ENCODE peak calls at places on chromosomes 4 and X, in four cellular contexts. N is prostate gland, W is stomach, K is breast epithelium. L is an unnamed sample.

GRCh38 chr4:34664051-34664450 is 1580.3 kb downstream of the ARAP2 start:
- DNase-seq in K (no peak), N (no peak), W (no peak), L (no peak)

GRCh38 chrX:48890296-48890925 is 7.2 kb downstream of the TIMM17B start:
- DNase-seq in K (no peak), W (no peak), N (no peak), L (no peak)

GRCh38 chrX:45697591-45697990 is 496.9 kb upstream of the DIPK2B start:
- DNase-seq in K (no peak), W (no peak), N (no peak), L (no peak)

GRCh38 chrX:76555816-76556215 is 128.3 kb downstream of the MAGEE1 start:
- DNase-seq in K (no peak), N (no peak), W (no peak), L (no peak)

GRCh38 chr4:41081847-41082246 is 132.5 kb downstream of the APBB2 start:
- DNase-seq in K (no peak), W (no peak), N (no peak), L (no peak)

GRCh38 chr4:148311493-148311892 is 130.7 kb downstream of the NR3C2 start:
- DNase-seq in K (no peak), W (no peak), N (no peak), L (no peak)

GRCh38 chr4:72031868-72032619 is at the start of gene NPFFR2:
- DNase-seq in W (no peak), N (no peak), K (no peak), L (no peak)

GRCh38 chrX:698246-698645 is 67.7 kb downstream of the SHOX start:
- DNase-seq in K (no peak), W (no peak), N (no peak), L (no peak)

GRCh38 chrX:30713061-30713525 is 59.9 kb downstream of the GK start:
- DNase-seq in N (peak; percentile 41), W (peak; percentile 46), K (no peak), L (no peak)

GRCh38 chr4:28462766-28463165 is 1602.1 kb downstream of the STIM2 start:
- DNase-seq in N (no peak), W (no peak), K (no peak), L (no peak)

GRCh38 chr4:143076723-143077122 is 108.0 kb upstream of the USP38 start:
- DNase-seq in K (no peak), N (no peak), W (no peak), L (no peak)

GRCh38 chr4:99300934-99301333 is 10.1 kb upstream of the ADH1A start:
- DNase-seq in N (peak; percentile 91), K (peak; percentile 66), W (peak; percentile 68), L (peak; percentile 98)

GRCh38 chr4:173413043-173413442 is 14.1 kb upstream of the SCRG1 start:
- DNase-seq in K (no peak), W (no peak), N (no peak), L (no peak)

GRCh38 chrX:18994713-18995112 is 10.8 kb upstream of the PHKA2 start:
- DNase-seq in N (no peak), K (no peak), W (no peak), L (no peak)

GRCh38 chr4:99762728-99763127 is 53.9 kb upstream of the DAPP1 start:
- DNase-seq in K (no peak), N (no peak), W (no peak), L (no peak)

GRCh38 chr4:184417802-184418511 is 56.4 kb downstream of the IRF2 start:
- DNase-seq in W (no peak), N (peak; percentile 88), K (no peak), L (no peak)

GRCh38 chr4:149706942-149707341 is 108.7 kb downstream of the IQCM start:
- DNase-seq in K (no peak), N (no peak), W (no peak), L (no peak)

GRCh38 chrX:41923925-41924693 is 755 bp upstream of the CASK start:
- DNase-seq in K (no peak), N (peak; percentile 19), W (peak; percentile 49), L (no peak)

GRCh38 chrX:25206761-25207160 is 191.0 kb upstream of the ARX start:
- DNase-seq in W (no peak), K (no peak), N (no peak), L (no peak)

GRCh38 chrX:36856849-36857248 is 151.3 kb upstream of the FAM47C start:
- DNase-seq in K (no peak), N (no peak), W (no peak), L (no peak)

GRCh38 chr4:963276-964225 is 9.8 kb downstream of the DGKQ start:
- DNase-seq in K (no peak), W (no peak), N (no peak), L (no peak)
- TF ChIP-seq POLR2AphosphoS5 in K (no peak), W (no peak), N (no peak), L (no peak)

DNA sequence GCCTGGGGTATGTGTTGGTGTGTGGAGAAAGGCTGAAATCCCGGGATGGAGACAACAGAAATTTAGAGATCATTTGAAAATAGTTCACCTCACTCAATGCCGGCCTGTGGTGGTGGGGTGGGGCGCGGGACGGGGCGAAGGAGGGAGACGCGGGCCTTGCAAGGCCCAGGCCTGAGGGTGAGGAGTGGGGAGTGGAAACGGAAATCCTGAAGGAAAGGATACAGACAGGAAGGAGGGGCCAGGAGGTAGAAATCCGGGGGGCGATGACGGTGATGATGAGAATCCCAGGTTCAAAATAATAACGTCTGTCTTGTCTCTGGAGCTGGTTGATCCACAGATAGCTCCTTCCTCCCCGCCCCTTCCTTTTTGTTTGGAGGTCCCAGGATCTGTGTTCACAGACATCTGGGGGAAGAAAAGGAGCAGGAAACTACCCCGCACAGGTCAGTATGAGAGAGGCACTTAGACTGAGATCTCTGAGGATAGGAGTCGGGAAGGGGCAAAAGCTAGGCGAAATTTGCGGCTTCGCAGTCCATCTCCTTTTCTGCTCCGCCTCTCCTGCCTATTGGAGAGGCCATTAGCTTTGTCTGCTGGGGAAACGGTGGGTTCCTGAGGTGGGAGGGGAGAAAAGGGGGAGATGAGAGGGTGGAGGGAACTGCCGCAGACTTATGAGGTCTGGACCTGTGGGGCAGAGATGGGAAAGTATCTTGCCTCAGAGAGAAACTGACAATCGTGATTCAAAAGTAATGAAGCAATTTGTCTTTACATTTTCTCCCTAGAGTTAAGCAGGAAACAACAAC is 760 bp downstream of the TCEAL7 start:
- DNase-seq in N (no peak), K (no peak), W (no peak), L (no peak)
- H3K4me3 ChIP-seq in N (no peak overlapping the region), K (peak overlapping the region; percentile 32), W (peak overlapping the region; percentile 32), L (peak overlapping the region; percentile 43)

GRCh38 chr4:6641164-6641970 is 882 bp downstream of the MRFAP1 start:
- DNase-seq in N (peak; percentile 35), K (peak; percentile 54), W (peak; percentile 40), L (no peak)
- TF ChIP-seq POLR2AphosphoS5 in N (no peak), K (no peak), W (no peak), L (no peak)

DNA sequence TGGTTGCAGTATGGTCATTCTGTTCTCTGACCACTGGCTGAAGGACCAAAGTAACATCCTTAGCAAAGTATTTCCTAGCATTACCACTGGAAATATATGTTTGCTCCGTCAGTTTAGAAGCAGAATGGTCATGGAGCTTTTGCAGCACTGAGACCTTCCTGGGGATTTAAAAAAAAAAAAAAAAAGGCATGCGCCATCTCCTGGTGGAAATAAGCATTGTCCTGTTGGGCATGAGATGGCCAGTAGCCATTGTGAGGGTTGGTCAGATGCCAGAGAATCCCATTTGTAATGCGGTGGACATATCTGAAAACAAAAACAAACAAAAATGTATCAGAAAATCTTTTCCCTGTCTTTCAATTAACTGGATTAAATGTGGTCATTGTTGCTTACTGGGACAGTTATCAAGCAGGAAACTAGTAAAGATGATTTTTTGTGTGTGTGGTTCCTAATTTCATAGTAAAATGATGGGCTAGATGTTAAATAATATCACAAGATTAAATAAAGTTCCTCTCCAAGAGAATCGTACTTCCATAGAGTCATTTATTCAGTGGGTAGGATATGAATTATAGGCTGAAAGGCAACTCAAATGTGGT is 139.6 kb downstream of the SOWAHB start:
- DNase-seq in K (no peak), W (no peak), N (no peak), L (no peak)
- H3K4me3 ChIP-seq in K (no peak overlapping the region), W (no peak overlapping the region), N (no peak overlapping the region), L (no peak overlapping the region)

DNA sequence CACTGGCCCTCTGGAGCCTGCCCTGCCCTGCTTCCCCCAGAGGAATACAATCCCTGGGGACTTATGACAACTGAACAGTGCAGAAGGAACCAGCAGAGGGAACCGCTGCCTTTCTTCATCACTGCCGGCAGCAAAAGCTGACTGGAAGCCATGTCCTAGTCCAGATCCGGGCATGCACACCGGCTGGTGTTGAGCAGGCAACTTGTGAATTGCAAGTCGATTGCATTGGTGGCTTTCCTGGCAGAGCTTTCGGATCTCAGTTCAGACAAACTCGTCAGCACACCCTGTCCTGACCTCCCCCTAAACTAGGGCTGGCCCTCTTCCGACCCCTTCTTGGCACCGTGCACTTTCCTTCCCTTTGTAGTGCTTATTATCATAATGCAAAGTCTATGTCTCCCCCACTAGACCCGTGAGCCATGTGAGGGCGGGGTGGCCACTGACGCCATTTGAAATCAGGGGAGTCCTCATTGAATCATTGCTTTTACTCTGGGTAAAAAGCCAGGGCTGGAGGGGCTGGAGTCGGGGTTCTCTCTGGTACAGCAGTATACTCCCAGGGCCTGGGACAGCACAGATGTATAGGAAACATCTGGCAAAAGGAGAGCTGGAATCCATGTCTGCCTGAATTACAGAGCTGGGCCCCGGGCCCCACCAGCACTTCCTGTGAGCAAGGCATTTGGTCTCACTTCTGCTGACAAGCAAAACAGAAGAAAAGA is 1.8 kb downstream of the ARHGAP4 start:
- DNase-seq in K (no peak), W (peak; percentile 44), N (no peak), L (no peak)
- TF ChIP-seq POLR2AphosphoS5 in K (no peak), W (no peak), N (no peak), L (peak; percentile 19)

DNA sequence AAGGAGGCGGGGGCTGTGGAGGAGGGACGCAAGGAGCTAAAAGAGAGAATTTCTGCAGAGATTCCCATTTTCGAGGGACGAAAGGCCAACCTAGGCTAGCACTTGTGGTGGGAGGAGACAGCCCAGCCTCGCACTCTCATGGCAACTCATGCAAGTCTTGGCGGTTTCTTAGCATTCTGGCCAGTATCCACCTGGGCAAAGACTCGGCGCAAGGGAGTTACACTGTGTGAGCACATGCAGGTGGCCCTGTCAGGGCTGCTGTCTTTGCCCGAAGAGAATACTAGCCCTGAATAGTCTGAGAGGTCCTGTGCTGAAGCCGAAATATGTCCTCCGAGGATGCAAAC is 15.5 kb downstream of the MCF2 start:
- DNase-seq in K (no peak), N (no peak), W (no peak), L (no peak)
- H3K4me3 ChIP-seq in K (peak overlapping the region; percentile 32), N (peak overlapping the region; percentile 31), W (peak overlapping the region; percentile 37), L (peak overlapping the region; percentile 40)

DNA sequence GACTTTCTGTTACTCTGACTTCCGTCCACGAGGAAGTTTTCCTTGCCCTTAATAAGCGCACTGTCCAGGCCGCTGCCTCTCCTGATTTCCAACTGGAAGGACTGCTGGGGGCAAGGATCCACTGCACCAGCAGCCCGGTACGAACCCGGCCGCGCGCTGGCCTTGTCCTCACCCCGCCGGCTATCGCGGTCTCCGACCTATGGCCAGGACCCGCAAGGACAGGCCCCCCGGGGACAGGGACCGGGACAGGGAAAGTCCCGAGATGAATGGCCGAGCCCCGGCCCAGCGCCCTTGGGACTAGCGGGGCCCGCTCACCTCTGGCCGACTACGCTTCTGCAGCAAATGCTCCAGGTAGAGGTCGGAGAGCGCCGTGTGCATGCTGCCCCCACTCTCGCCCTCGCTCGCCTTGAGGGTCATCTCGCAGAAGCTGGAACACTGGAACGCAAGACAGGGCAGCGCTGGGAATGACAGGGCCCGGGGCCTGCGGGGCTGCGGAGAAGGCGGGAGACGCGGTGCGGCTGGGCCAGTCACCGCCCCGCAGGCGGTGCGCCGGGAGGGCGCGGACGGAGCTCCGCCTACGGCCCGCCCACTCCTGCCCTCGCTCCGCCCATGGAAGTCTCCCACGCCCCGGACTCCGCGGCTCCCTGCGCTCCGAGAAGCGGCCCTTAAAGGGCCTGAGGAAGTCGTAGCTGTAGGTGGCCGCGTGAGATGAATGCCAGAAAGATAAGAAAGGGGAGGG is at the start of gene MPP1:
- DNase-seq in W (peak; percentile 79), N (peak; percentile 56), K (peak; percentile 55), L (no peak)
- TF ChIP-seq POLR2AphosphoS5 in W (no peak), N (peak; percentile 33), K (no peak), L (peak; percentile 74)